ENCODE peak calls at places on chromosomes 11 and 22, in five cellular contexts. One of them, this sample, is unnamed.

GRCh38 chr22:22944268-22944985 is 56.8 kb downstream of the IGLL5 start:
- DNase-seq in AG04450: no peak
- DNase-seq in A549: no peak
- DNase-seq in GM12864: no peak
- DNase-seq in neural crest cell: no peak
- DNase-seq in this sample: no peak

GRCh38 chr22:35742342-35743100 is 24.8 kb downstream of the APOL5 start:
- DNase-seq in AG04450: no peak
- DNase-seq in A549: no peak
- DNase-seq in GM12864: no peak
- DNase-seq in neural crest cell: no peak
- DNase-seq in this sample: no peak

GRCh38 chr22:44410396-44411056 is 87.5 kb downstream of the RTL6 start:
- DNase-seq in AG04450: no peak
- DNase-seq in A549: no peak
- DNase-seq in GM12864: no peak
- DNase-seq in neural crest cell: no peak
- DNase-seq in this sample: no peak

GRCh38 chr11:11022126-11022730 is 164.4 kb upstream of the ZBED5 start:
- DNase-seq in AG04450: no peak
- DNase-seq in A549: peak; percentile 55
- DNase-seq in GM12864: no peak
- DNase-seq in neural crest cell: no peak
- DNase-seq in this sample: no peak

GRCh38 chr22:32957093-32957835 is 100.9 kb downstream of the SYN3 start:
- DNase-seq in AG04450: no peak
- DNase-seq in A549: no peak
- DNase-seq in GM12864: no peak
- DNase-seq in neural crest cell: no peak
- DNase-seq in this sample: peak; percentile 35

GRCh38 chr22:44815099-44816070 is 63.0 kb downstream of the ARHGAP8 start:
- DNase-seq in AG04450: no peak
- DNase-seq in A549: no peak
- DNase-seq in GM12864: no peak
- DNase-seq in neural crest cell: no peak
- DNase-seq in this sample: no peak

GRCh38 chr11:114511538-114511937 is 48.1 kb downstream of the NXPE1 start:
- DNase-seq in AG04450: no peak
- DNase-seq in A549: no peak
- DNase-seq in GM12864: no peak
- DNase-seq in neural crest cell: no peak
- DNase-seq in this sample: no peak

GRCh38 chr11:65036931-65037330 is 4.1 kb upstream of the SAC3D1 start:
- DNase-seq in AG04450: no peak
- DNase-seq in A549: no peak
- DNase-seq in GM12864: no peak
- DNase-seq in neural crest cell: no peak
- DNase-seq in this sample: no peak

GRCh38 chr11:108122166-108122628 is 830 bp downstream of the ACAT1 start:
- DNase-seq in AG04450: no peak
- DNase-seq in A549: no peak
- DNase-seq in GM12864: no peak
- DNase-seq in neural crest cell: no peak
- DNase-seq in this sample: no peak

GRCh38 chr22:47168900-47169800 is 406.7 kb downstream of the TBC1D22A start:
- DNase-seq in AG04450: no peak
- DNase-seq in A549: peak; percentile 11
- DNase-seq in GM12864: no peak
- DNase-seq in neural crest cell: no peak
- DNase-seq in this sample: no peak

GRCh38 chr11:134151083-134151747 is 72.6 kb downstream of the NCAPD3 start:
- DNase-seq in AG04450: no peak
- DNase-seq in A549: no peak
- DNase-seq in GM12864: no peak
- DNase-seq in neural crest cell: no peak
- DNase-seq in this sample: no peak

GRCh38 chr11:86664930-86665329 is 7.5 kb downstream of the ME3 start:
- DNase-seq in AG04450: no peak
- DNase-seq in A549: no peak
- DNase-seq in GM12864: no peak
- DNase-seq in neural crest cell: no peak
- DNase-seq in this sample: no peak

GRCh38 chr22:43152355-43153071 is 1.2 kb downstream of the TSPO start:
- DNase-seq in AG04450: no peak
- DNase-seq in A549: no peak
- DNase-seq in GM12864: no peak
- DNase-seq in neural crest cell: no peak
- DNase-seq in this sample: no peak

GRCh38 chr11:119493712-119494111 is 70.7 kb upstream of the THY1 start:
- DNase-seq in AG04450: no peak
- DNase-seq in A549: no peak
- DNase-seq in GM12864: no peak
- DNase-seq in neural crest cell: no peak
- DNase-seq in this sample: no peak

GRCh38 chr22:21038405-21038804 is 6.0 kb upstream of the SLC7A4 start:
- DNase-seq in AG04450: no peak
- DNase-seq in A549: no peak
- DNase-seq in GM12864: no peak
- DNase-seq in neural crest cell: no peak
- DNase-seq in this sample: no peak

GRCh38 chr11:15189646-15190365 is 75.1 kb downstream of the INSC start:
- DNase-seq in AG04450: no peak
- DNase-seq in A549: no peak
- DNase-seq in GM12864: no peak
- DNase-seq in neural crest cell: no peak
- DNase-seq in this sample: no peak

GRCh38 chr22:46754110-46754799 is 8.2 kb upstream of the TBC1D22A start:
- DNase-seq in AG04450: peak; percentile 89
- DNase-seq in A549: peak; percentile 90
- DNase-seq in GM12864: no peak
- DNase-seq in neural crest cell: no peak
- DNase-seq in this sample: peak; percentile 73

GRCh38 chr11:114133548-114134329 is 74.2 kb downstream of the ZBTB16 start:
- DNase-seq in AG04450: no peak
- DNase-seq in A549: no peak
- DNase-seq in GM12864: no peak
- DNase-seq in neural crest cell: no peak
- DNase-seq in this sample: no peak

GRCh38 chr11:126113012-126113411 is 50.3 kb upstream of the CDON start:
- DNase-seq in AG04450: no peak
- DNase-seq in A549: no peak
- DNase-seq in GM12864: no peak
- DNase-seq in neural crest cell: no peak
- DNase-seq in this sample: no peak

GRCh38 chr22:46738961-46739870 is 1.2 kb upstream of the CERK start:
- DNase-seq in AG04450: no peak
- DNase-seq in A549: peak; percentile 88
- DNase-seq in GM12864: no peak
- DNase-seq in neural crest cell: no peak
- DNase-seq in this sample: peak; percentile 86

GRCh38 chr11:61892085-61892370 is 683 bp upstream of the FADS3 start:
- DNase-seq in AG04450: no peak
- DNase-seq in A549: no peak
- DNase-seq in GM12864: no peak
- DNase-seq in neural crest cell: no peak
- DNase-seq in this sample: no peak

GRCh38 chr11:97614571-97614970 is 1224.8 kb downstream of the JRKL start:
- DNase-seq in AG04450: no peak
- DNase-seq in A549: no peak
- DNase-seq in GM12864: no peak
- DNase-seq in neural crest cell: no peak
- DNase-seq in this sample: no peak

GRCh38 chr11:64132982-64133705 is 32.8 kb downstream of the MACROD1 start:
- DNase-seq in AG04450: no peak
- DNase-seq in A549: no peak
- DNase-seq in GM12864: no peak
- DNase-seq in neural crest cell: no peak
- DNase-seq in this sample: no peak

GRCh38 chr11:2148253-2149000 is 9.2 kb upstream of the IGF2 start:
- DNase-seq in AG04450: no peak
- DNase-seq in A549: no peak
- DNase-seq in GM12864: no peak
- DNase-seq in neural crest cell: no peak
- DNase-seq in this sample: no peak

GRCh38 chr22:32312748-32313147 is 44.9 kb upstream of the RFPL3 start:
- DNase-seq in AG04450: no peak
- DNase-seq in A549: no peak
- DNase-seq in GM12864: no peak
- DNase-seq in neural crest cell: no peak
- DNase-seq in this sample: no peak

GRCh38 chr11:64990222-64990918 is 6.4 kb downstream of the BATF2 start:
- DNase-seq in AG04450: no peak
- DNase-seq in A549: no peak
- DNase-seq in GM12864: no peak
- DNase-seq in neural crest cell: peak; percentile 9
- DNase-seq in this sample: no peak

GRCh38 chr11:76695133-76695532 is 24.6 kb upstream of the LRRC32 start:
- DNase-seq in AG04450: no peak
- DNase-seq in A549: no peak
- DNase-seq in GM12864: no peak
- DNase-seq in neural crest cell: no peak
- DNase-seq in this sample: no peak
- TF ChIP-seq CTCF in AG04450: no peak
- TF ChIP-seq CTCF in A549: peak; percentile 17
- TF ChIP-seq CTCF in GM12864: no peak
- TF ChIP-seq CTCF in neural crest cell: no peak
- TF ChIP-seq CTCF in this sample: no peak

DNA sequence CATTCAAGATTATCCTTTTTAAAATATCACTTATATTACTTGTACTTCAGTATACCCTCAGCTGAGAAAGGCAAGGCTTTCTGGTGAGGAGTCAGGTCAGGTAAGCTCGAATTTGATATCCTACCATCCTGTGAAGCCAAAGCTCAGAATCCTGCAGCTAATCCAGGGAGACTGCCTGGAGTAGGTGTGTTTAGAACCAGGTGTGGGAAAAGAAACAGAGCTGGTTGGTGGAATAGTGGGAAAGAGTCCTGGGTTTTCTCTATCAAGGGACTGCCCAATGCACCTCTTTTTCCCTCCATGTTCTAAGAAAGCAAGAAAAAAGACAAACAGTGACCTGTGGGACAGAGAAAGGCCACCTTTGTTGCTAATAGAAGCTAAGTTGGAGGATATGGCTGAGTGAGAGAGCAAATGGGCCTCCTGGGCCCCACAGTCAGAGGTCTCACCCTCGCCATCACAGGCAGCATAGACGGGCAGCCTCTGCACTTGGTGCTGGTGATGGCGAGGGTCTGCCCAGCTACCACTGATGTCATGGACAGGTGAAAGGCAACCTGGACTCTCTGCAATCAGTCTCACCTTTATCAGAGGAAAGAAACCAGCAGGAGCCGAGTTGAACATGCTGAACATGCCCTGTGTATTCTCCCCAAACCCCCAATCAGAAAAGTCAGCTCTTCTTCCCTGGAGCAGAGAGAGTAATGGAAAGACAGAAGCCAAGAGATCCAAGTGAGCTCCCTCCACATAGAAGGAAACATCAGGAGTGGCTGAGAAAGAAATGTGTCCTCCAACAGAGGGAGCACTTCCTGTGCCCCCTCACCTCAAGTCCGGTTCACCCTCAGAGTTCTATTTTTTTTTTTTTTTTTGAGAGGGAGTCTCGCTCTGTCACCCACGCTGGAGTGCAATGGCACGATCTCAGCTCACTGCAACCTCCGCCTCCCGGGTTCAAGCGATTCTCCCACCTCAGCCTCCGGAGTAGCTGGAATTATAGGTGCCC is 491.3 kb downstream of the BUD13 start:
- DNase-seq in AG04450: no peak
- DNase-seq in A549: no peak
- DNase-seq in GM12864: no peak
- DNase-seq in neural crest cell: no peak
- DNase-seq in this sample: no peak
- TF ChIP-seq CTCF in AG04450: no peak
- TF ChIP-seq CTCF in A549: no peak
- TF ChIP-seq CTCF in GM12864: no peak
- TF ChIP-seq CTCF in neural crest cell: peak; percentile 26
- TF ChIP-seq CTCF in this sample: peak; percentile 23

GRCh38 chr11:66336234-66337102 is at the start of gene RIN1:
- DNase-seq in AG04450: peak; percentile 97
- DNase-seq in A549: peak; percentile 93
- DNase-seq in GM12864: peak; percentile 50
- DNase-seq in neural crest cell: no peak
- DNase-seq in this sample: peak; percentile 48
- TF ChIP-seq CTCF in AG04450: peak; percentile 24
- TF ChIP-seq CTCF in A549: peak; percentile 53
- TF ChIP-seq CTCF in GM12864: peak; percentile 13
- TF ChIP-seq CTCF in neural crest cell: peak; percentile 55
- TF ChIP-seq CTCF in this sample: peak; percentile 29

DNA sequence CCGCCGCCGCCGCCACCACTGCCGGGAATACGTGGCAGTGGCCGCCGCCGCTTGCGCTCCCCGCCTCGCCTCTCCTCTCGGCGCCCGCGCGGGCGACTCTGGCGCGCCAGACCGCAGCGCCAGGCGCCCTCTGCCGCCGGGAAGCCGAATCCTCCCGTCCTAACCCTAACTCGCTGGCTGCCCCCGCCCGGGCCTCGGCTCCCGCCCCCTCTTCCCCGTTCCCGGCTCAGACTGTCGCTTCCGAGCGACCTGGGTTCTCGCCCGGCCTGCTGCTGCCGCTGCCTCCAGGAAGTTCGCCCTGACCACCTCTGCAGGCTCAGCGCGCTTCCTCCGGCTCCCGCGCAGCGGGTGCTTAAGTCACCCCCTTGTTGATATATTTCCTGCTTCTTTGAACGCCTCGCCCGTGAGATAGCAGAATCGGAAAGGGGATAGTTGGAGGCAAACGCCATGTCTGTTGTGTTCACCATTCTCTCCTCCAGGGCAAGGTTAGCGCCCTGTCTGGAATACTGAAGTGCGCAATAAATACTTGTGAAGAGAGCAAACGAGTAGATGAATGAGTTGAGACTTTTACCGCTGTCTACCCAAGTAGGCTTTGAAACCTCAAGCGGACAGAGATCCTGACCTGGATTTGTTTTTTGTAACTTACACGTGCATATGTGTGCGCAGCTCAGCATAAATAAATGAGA is at the start of gene SMCO4:
- DNase-seq in AG04450: no peak
- DNase-seq in A549: peak; percentile 70
- DNase-seq in GM12864: no peak
- DNase-seq in neural crest cell: peak; percentile 80
- DNase-seq in this sample: no peak
- TF ChIP-seq CTCF in AG04450: peak; percentile 68
- TF ChIP-seq CTCF in A549: peak; percentile 58
- TF ChIP-seq CTCF in GM12864: peak; percentile 72
- TF ChIP-seq CTCF in neural crest cell: peak; percentile 80
- TF ChIP-seq CTCF in this sample: peak; percentile 62

This sample was measured in retinal pigment epithelial cell.